ENCODE peak calls at places on chromosomes 4 and X, in eight cellular contexts. S is stimulated activated CD8-positive, alpha-beta memory T cell treated with anti-CD3 and anti-CD28 coated beads, Interleukin-2, amount 100 ng/mL, for 1 hour; D is activated gamma-delta T cell treated with Interleukin-2 at 50 U/mL for 16 hours; J is glutamatergic neuron; G is A549; U is AG10803; Q is lower lobe of right lung; A is body of pancreas. O is an unnamed sample.
A peak's percentile ranks its signal among the peaks of the same experiment; 100 is the strongest.

GRCh38 chrX:128929281-128930057 is 593.8 kb downstream of the SMARCA1 start:
- DNase-seq in A (no peak), U (no peak), Q (no peak), S (no peak), D (no peak), J (no peak), G (no peak), O (no peak)

GRCh38 chrX:118560380-118560932 is 64.8 kb downstream of the DOCK11 start:
- DNase-seq in S (no peak), U (no peak), D (no peak), G (no peak), A (no peak), Q (no peak), J (no peak), O (no peak)

GRCh38 chr4:127856485-127857447 is 23.9 kb upstream of the PLK4 start:
- DNase-seq in D (no peak), G (no peak), S (no peak), J (no peak), Q (no peak), A (no peak), U (peak; percentile 93), O (no peak)

GRCh38 chr4:2303121-2303685 is 41.3 kb upstream of the MXD4 start:
- DNase-seq in J (no peak), A (no peak), D (no peak), Q (no peak), S (no peak), U (no peak), G (no peak), O (no peak)

GRCh38 chrX:19515615-19516105 is 352 bp upstream of the MAP3K15 start:
- DNase-seq in J (no peak), Q (no peak), G (peak; percentile 14), A (no peak), S (no peak), U (no peak), D (no peak), O (no peak)

GRCh38 chrX:3717742-3718420 is 4.4 kb upstream of the PRKX start:
- DNase-seq in S (no peak), J (no peak), Q (no peak), A (no peak), U (no peak), D (no peak), G (no peak), O (no peak)

GRCh38 chr4:24328711-24329110 is 255.6 kb downstream of the DHX15 start:
- DNase-seq in J (no peak), S (no peak), U (no peak), Q (no peak), A (no peak), G (no peak), D (no peak), O (no peak)

GRCh38 chrX:23494741-23495140 is 160.1 kb downstream of the PTCHD1 start:
- DNase-seq in G (no peak), D (no peak), A (no peak), U (no peak), S (no peak), J (no peak), Q (no peak), O (no peak)

GRCh38 chr4:159484861-159485260 is 382.0 kb downstream of the RAPGEF2 start:
- DNase-seq in U (no peak), G (no peak), D (no peak), A (no peak), Q (no peak), S (no peak), J (no peak), O (no peak)

GRCh38 chr4:117422272-117422671 is 336.9 kb upstream of the TRAM1L1 start:
- DNase-seq in A (no peak), U (no peak), J (no peak), G (no peak), D (no peak), Q (no peak), S (no peak), O (no peak)

GRCh38 chr4:165604181-165604580 is 225.4 kb downstream of the CPE start:
- DNase-seq in D (no peak), U (no peak), Q (no peak), G (no peak), A (no peak), J (no peak), S (no peak), O (no peak)

GRCh38 chr4:7050481-7051143 is 7.4 kb downstream of the TADA2B start:
- DNase-seq in U (no peak), A (peak; percentile 72), S (no peak), G (no peak), D (no peak), Q (no peak), J (no peak), O (no peak)

GRCh38 chrX:20383487-20383886 is 116.8 kb upstream of the RPS6KA3 start:
- DNase-seq in G (no peak), S (no peak), Q (no peak), U (no peak), A (no peak), D (no peak), J (no peak), O (no peak)

GRCh38 chrX:39758791-39759525 is 338.8 kb downstream of the BCOR start:
- DNase-seq in Q (no peak), A (no peak), G (no peak), D (no peak), J (no peak), S (no peak), U (no peak), O (no peak)

GRCh38 chr4:152258804-152259708 is 276.8 kb downstream of the FBXW7 start:
- DNase-seq in G (no peak), D (no peak), U (peak; percentile 75), J (no peak), A (no peak), S (no peak), Q (no peak), O (no peak)

GRCh38 chr4:113878718-113879117 is 100.7 kb downstream of the ARSJ start:
- DNase-seq in A (no peak), G (no peak), S (no peak), Q (no peak), J (peak; percentile 58), D (no peak), U (peak; percentile 48), O (peak; percentile 12)

GRCh38 chrX:120743266-120743665 is 113.4 kb upstream of the C1GALT1C1 start:
- DNase-seq in D (no peak), G (no peak), U (no peak), A (no peak), Q (no peak), S (no peak), J (no peak), O (no peak)

GRCh38 chrX:129984196-129984962 is 1.9 kb downstream of the BCORL1 start:
- DNase-seq in U (peak; percentile 3), J (no peak), G (peak; percentile 71), D (peak; percentile 32), A (peak; percentile 30), S (no peak), Q (peak; percentile 58), O (no peak)

GRCh38 chr4:25345880-25346279 is 31.2 kb upstream of the ANAPC4 start:
- DNase-seq in J (no peak), G (no peak), U (peak; percentile 7), S (no peak), A (no peak), Q (no peak), D (no peak), O (peak; percentile 32)

GRCh38 chr4:111960241-111960667 is 185.0 kb upstream of the FAM241A start:
- DNase-seq in J (no peak), U (peak; percentile 60), G (no peak), Q (no peak), D (no peak), A (no peak), S (no peak), O (no peak)

GRCh38 chr4:38298868-38299713 is 338.9 kb downstream of the PTTG2 start:
- DNase-seq in Q (no peak), G (no peak), S (no peak), U (no peak), D (no peak), J (no peak), A (no peak), O (no peak)

GRCh38 chr4:123416462-123416861 is 19.9 kb downstream of the SPRY1 start:
- DNase-seq in D (no peak), J (no peak), U (no peak), A (no peak), Q (no peak), S (no peak), G (no peak), O (no peak)

GRCh38 chr4:73735231-73735630 is 5.1 kb upstream of the CXCL8 start:
- DNase-seq in U (peak; percentile 78), Q (no peak), G (no peak), A (no peak), J (no peak), D (no peak), S (no peak), O (no peak)

GRCh38 chr4:136680271-136680670 is 852.0 kb downstream of the PCDH18 start:
- DNase-seq in S (no peak), Q (no peak), A (no peak), D (no peak), J (peak; percentile 50), G (no peak), U (no peak), O (no peak)

GRCh38 chr4:53640576-53641459 is 49.5 kb upstream of the LNX1 start:
- DNase-seq in S (no peak), D (no peak), G (no peak), U (no peak), Q (peak; percentile 57), A (peak; percentile 69), J (no peak), O (no peak)

GRCh38 chr4:26900765-26901164 is 40.1 kb downstream of the STIM2 start:
- DNase-seq in S (no peak), G (no peak), J (no peak), U (no peak), A (no peak), D (no peak), Q (no peak), O (no peak)

O was measured in smooth muscle cell of the brain vasculature.